ENCODE peak calls at places on chromosomes 12 and 14, in eight cellular contexts. Z is left ventricle myocardium inferior, A is dorsolateral prefrontal cortex, Q is GM20000, L is GM13976, T is A549, E is GM12864, W is glutamatergic neuron. J is an unnamed sample.

GRCh38 chr14:23020143-23021128 is 10.5 kb upstream of the C14orf93 start:
- DNase-seq in Z (no peak), A (no peak), Q (no peak), L (no peak), T (no peak), E (no peak), W (no peak), J (no peak)

GRCh38 chr12:85155791-85156190 is 119.6 kb downstream of the LRRIQ1 start:
- DNase-seq in Z (no peak), A (no peak), Q (no peak), L (no peak), T (no peak), E (no peak), W (no peak), J (no peak)

GRCh38 chr12:109553471-109553870 is 19.8 kb downstream of the MMAB start:
- DNase-seq in Z (no peak), A (no peak), Q (no peak), L (no peak), T (no peak), E (no peak), W (peak), J (no peak)

GRCh38 chr12:128286970-128287369 is 20.0 kb downstream of the TMEM132C start:
- DNase-seq in Z (no peak), A (no peak), Q (no peak), L (no peak), T (no peak), E (no peak), W (no peak), J (no peak)

GRCh38 chr12:11862794-11863193 is 207.9 kb upstream of the BCL2L14 start:
- DNase-seq in Z (no peak), A (no peak), Q (peak), L (peak), T (no peak), E (no peak), W (no peak), J (no peak)

GRCh38 chr14:70801836-70802235 is 7.5 kb downstream of the MAP3K9 start:
- DNase-seq in Z (no peak), A (no peak), Q (no peak), L (no peak), T (no peak), E (no peak), W (no peak), J (no peak)

GRCh38 chr14:22427771-22428228 is 161.2 kb downstream of the DAD1 start:
- DNase-seq in Z (peak), A (no peak), Q (no peak), L (no peak), T (peak), E (no peak), W (no peak), J (no peak)

GRCh38 chr14:90547968-90548367 is 151.1 kb downstream of the CALM1 start:
- DNase-seq in Z (no peak), A (no peak), Q (no peak), L (no peak), T (no peak), E (no peak), W (no peak), J (no peak)

GRCh38 chr14:69648480-69649414 is 37.4 kb downstream of the SUSD6 start:
- DNase-seq in Z (no peak), A (no peak), Q (no peak), L (no peak), T (peak), E (no peak), W (no peak), J (no peak)

GRCh38 chr12:120238839-120239445 is 26.6 kb downstream of the PXN start:
- DNase-seq in Z (no peak), A (no peak), Q (no peak), L (no peak), T (no peak), E (no peak), W (no peak), J (no peak)

GRCh38 chr14:38868415-38869290 is 234.4 kb downstream of the SEC23A start:
- DNase-seq in Z (no peak), A (no peak), Q (no peak), L (no peak), T (no peak), E (no peak), W (no peak), J (no peak)

GRCh38 chr12:104423809-104424208 is 32.9 kb upstream of the CHST11 start:
- DNase-seq in Z (no peak), A (no peak), Q (no peak), L (no peak), T (no peak), E (no peak), W (no peak), J (no peak)

GRCh38 chr14:98160901-98161300 is 1111.1 kb downstream of the BCL11B start:
- DNase-seq in Z (no peak), A (no peak), Q (no peak), L (no peak), T (no peak), E (no peak), W (no peak), J (no peak)

GRCh38 chr14:23071244-23071974 is 14.1 kb upstream of the CDH24 start:
- DNase-seq in Z (peak), A (peak), Q (peak), L (peak), T (peak), E (peak), W (peak), J (peak)

GRCh38 chr12:111482464-111482863 is 76.7 kb downstream of the SH2B3 start:
- DNase-seq in Z (no peak), A (no peak), Q (no peak), L (no peak), T (no peak), E (no peak), W (no peak), J (no peak)

GRCh38 chr12:9036227-9036626 is 46.9 kb downstream of the KLRG1 start:
- DNase-seq in Z (no peak), A (no peak), Q (no peak), L (no peak), T (no peak), E (no peak), W (no peak), J (no peak)

GRCh38 chr12:11749943-11750690 is 100.6 kb downstream of the ETV6 start:
- DNase-seq in Z (peak), A (no peak), Q (peak), L (peak), T (no peak), E (no peak), W (no peak), J (no peak)

GRCh38 chr12:70840966-70841365 is 79.6 kb downstream of the PTPRR start:
- DNase-seq in Z (no peak), A (no peak), Q (no peak), L (no peak), T (no peak), E (no peak), W (no peak), J (no peak)

GRCh38 chr12:109261087-109261486 is 48.0 kb downstream of the FOXN4 start:
- DNase-seq in Z (no peak), A (no peak), Q (no peak), L (no peak), T (no peak), E (no peak), W (no peak), J (no peak)

GRCh38 chr12:221736-222135 is 7.8 kb upstream of the SLC6A12 start:
- DNase-seq in Z (no peak), A (no peak), Q (no peak), L (no peak), T (no peak), E (no peak), W (no peak), J (no peak)

GRCh38 chr12:75665216-75665615 is 153.8 kb upstream of the KRR1 start:
- DNase-seq in Z (no peak), A (no peak), Q (no peak), L (no peak), T (no peak), E (no peak), W (no peak), J (no peak)

GRCh38 chr14:55921516-55921915 is 196.7 kb upstream of the PELI2 start:
- DNase-seq in Z (no peak), A (no peak), Q (no peak), L (no peak), T (no peak), E (no peak), W (no peak), J (no peak)

GRCh38 chr14:37652042-37652441 is 56.6 kb downstream of the TTC6 start:
- DNase-seq in Z (no peak), A (no peak), Q (no peak), L (no peak), T (no peak), E (no peak), W (no peak), J (no peak)

GRCh38 chr12:93025145-93026103 is 96.3 kb upstream of the EEA1 start:
- DNase-seq in Z (no peak), A (no peak), Q (peak), L (peak), T (peak), E (peak), W (no peak), J (no peak)

GRCh38 chr14:104138098-104138890 is at the start of gene KIF26A:
- DNase-seq in Z (peak), A (no peak), Q (no peak), L (no peak), T (peak), E (no peak), W (peak), J (peak)

GRCh38 chr12:94046626-94047410 is 101.6 kb upstream of the PLXNC1 start:
- DNase-seq in Z (no peak), A (no peak), Q (no peak), L (no peak), T (no peak), E (no peak), W (no peak), J (no peak)

GRCh38 chr12:16168078-16168477 is 109.4 kb downstream of the SLC15A5 start:
- DNase-seq in Z (no peak), A (no peak), Q (no peak), L (no peak), T (no peak), E (no peak), W (no peak), J (no peak)

GRCh38 chr12:110109037-110109836 is 14.9 kb upstream of the IFT81 start:
- DNase-seq in Z (peak), A (no peak), Q (no peak), L (no peak), T (peak), E (no peak), W (no peak), J (no peak)

GRCh38 chr14:89391123-89391522 is 25.9 kb downstream of the FOXN3 start:
- DNase-seq in Z (no peak), A (no peak), Q (no peak), L (no peak), T (no peak), E (no peak), W (no peak), J (no peak)

GRCh38 chr14:105475916-105476845 is 1.6 kb downstream of the CRIP2 start:
- DNase-seq in Z (peak), A (peak), Q (no peak), L (no peak), T (no peak), E (no peak), W (no peak), J (no peak)

GRCh38 chr12:20477691-20478090 is 109.4 kb downstream of the PDE3A start:
- DNase-seq in Z (no peak), A (no peak), Q (no peak), L (no peak), T (no peak), E (no peak), W (no peak), J (no peak)

GRCh38 chr14:102484316-102484715 is 25.3 kb downstream of the ANKRD9 start:
- DNase-seq in Z (no peak), A (no peak), Q (no peak), L (no peak), T (no peak), E (no peak), W (no peak), J (no peak)

GRCh38 chr12:76084277-76085158 is at the start of gene NAP1L1:
- DNase-seq in Z (peak), A (peak), Q (peak), L (peak), T (peak), E (peak), W (peak), J (peak)

GRCh38 chr14:57403521-57403864 is 13.1 kb downstream of the NAA30 start:
- DNase-seq in Z (no peak), A (no peak), Q (no peak), L (no peak), T (no peak), E (no peak), W (no peak), J (no peak)
- TF ChIP-seq CTCF in Z (no peak), A (no peak), Q (no peak), L (no peak), T (no peak), E (no peak), W (no peak), J (no peak)

GRCh38 chr12:65313704-65314317 is 35.3 kb downstream of the MSRB3 start:
- DNase-seq in Z (no peak), A (no peak), Q (no peak), L (no peak), T (no peak), E (no peak), W (no peak), J (no peak)
- TF ChIP-seq CTCF in Z (peak), A (peak), Q (no peak), L (no peak), T (peak), E (no peak), W (no peak), J (peak)

DNA sequence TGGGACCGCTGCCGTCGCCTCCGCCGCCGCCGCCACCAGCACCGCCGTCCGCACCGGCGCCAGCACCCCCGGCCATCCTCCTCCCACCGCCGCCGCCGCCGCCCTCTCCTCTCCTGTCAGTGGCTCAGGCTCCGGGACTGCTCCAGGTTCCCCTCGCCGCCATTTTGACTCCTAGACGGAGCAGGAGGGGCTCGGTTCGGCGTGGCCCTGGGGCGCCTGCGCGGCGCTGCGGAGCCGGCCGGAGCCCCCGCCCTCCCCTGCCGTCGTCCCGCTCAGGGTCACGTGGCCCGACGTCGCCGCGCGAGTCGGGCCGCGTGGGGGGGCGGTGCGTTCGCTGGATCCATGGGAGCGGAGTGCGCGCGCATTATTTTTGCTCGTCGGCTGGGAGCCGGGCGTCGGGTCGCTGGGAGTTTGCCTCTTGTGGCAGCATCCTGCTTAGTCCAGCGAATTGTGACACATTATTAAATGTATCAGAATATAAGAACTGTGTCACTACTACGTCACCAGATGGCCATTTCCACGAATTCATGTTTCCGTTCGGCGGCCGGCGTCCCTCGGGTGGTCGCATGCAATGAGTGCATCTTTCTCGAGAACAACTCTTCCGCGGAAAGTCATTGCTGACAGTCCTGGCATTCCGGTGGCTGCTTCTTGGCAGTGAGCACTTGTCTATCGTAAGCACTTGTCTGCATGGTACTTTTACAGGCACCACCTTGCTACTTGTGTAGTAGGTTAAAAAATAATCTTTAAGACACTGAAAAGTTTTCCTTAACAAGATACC is at the start of gene BTBD7:
- DNase-seq in Z (peak), A (peak), Q (peak), L (peak), T (peak), E (peak), W (peak), J (peak)
- TF ChIP-seq CTCF in Z (peak), A (no peak), Q (no peak), L (no peak), T (no peak), E (peak), W (no peak), J (peak)

GRCh38 chr12:102879144-102879763 is 37.8 kb downstream of the PAH start:
- DNase-seq in Z (peak), A (peak), Q (peak), L (peak), T (peak), E (peak), W (peak), J (no peak)

GRCh38 chr12:102880783-102881182 is 36.3 kb downstream of the PAH start:
- DNase-seq in Z (no peak), A (no peak), Q (no peak), L (no peak), T (no peak), E (no peak), W (no peak), J (no peak)

GRCh38 chr12:102874819-102875218 is 42.2 kb downstream of the PAH start:
- DNase-seq in Z (no peak), A (peak), Q (no peak), L (no peak), T (no peak), E (no peak), W (no peak), J (no peak)

GRCh38 chr12:102873077-102873476 is 44.0 kb downstream of the PAH start:
- DNase-seq in Z (no peak), A (no peak), Q (no peak), L (no peak), T (no peak), E (no peak), W (no peak), J (no peak)

GRCh38 chr12:102876883-102877282 is 40.2 kb downstream of the PAH start:
- DNase-seq in Z (no peak), A (no peak), Q (no peak), L (no peak), T (no peak), E (no peak), W (peak), J (no peak)
- TF ChIP-seq CTCF in Z (no peak), A (no peak), Q (no peak), L (no peak), T (no peak), E (peak), W (peak), J (no peak)

GRCh38 chr14:63843796-63844195 is 9.0 kb upstream of the SYNE2 start:
- DNase-seq in Z (no peak), A (no peak), Q (no peak), L (no peak), T (no peak), E (no peak), W (no peak), J (no peak)

DNA sequence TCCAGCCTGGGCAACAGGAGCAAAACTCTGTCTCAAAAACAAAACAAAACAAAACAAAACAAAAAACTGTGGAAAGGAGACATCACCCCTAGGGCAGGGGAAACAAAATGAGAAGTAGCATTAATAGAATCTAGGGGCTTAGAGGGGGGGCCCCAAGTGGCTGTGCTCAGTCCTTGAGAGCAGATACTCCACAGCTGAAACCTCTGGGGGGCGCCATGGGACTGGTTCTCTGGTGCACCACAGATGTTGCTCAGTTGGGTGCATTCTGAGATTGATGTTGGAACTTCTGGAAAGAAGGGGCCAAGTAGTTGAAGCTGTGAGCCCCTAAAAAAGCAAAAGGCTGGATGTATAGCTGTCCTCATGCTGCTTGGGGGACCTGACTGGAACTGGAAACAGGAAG is 11.8 kb upstream of the SYNE2 start:
- DNase-seq in Z (no peak), A (no peak), Q (no peak), L (no peak), T (no peak), E (no peak), W (no peak), J (no peak)
- TF ChIP-seq CTCF in Z (peak), A (no peak), Q (peak), L (no peak), T (no peak), E (peak), W (no peak), J (no peak)

DNA sequence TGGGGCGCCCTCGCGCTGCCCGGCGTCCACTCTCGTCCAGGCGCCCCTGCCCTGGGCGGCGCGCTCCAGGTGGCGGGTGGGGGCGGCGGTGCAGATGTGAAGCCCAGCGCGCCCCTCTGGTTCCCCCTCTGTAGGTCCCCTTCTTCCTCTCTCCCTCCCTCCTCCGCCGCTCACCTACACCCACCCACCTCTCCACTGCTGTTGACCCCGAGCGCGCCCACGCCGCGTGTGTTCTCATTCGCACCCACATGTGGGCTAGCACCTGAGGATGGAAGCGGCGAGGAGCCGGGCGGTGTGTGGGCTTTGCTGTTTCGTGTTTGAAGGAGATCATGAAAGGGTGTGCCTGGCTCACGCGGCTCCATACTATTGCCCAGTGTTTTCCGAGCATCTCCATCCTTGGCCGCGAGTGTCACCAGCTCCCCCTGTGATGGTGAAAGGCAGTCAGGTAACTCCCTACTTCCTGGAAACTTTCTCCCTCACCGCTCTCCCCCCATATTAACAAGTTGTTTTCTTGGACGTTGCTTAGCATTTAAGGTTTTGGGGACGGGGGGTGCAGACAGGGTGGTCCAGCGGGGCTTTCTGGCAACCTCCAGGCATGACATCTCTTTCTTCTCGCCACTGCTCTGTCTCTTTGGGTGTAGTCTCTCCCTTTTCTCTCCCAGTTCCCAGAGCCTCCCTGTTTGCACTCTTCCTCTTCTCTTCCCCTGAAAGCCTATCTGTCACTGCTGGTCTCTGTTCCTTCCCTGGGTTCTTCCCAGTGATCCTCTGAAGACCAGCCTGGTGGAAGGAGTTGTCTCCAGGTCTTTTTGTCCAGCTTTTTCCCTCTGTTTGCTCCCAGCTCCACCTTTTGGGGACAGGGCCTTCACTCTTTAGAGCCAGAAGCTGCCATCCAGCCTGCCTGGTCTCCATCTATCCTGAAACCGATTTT is 1.6 kb downstream of the CACNA1C start:
- DNase-seq in Z (no peak), A (peak), Q (no peak), L (no peak), T (no peak), E (no peak), W (peak), J (no peak)
- TF ChIP-seq CTCF in Z (no peak), A (no peak), Q (no peak), L (no peak), T (no peak), E (no peak), W (no peak), J (no peak)

DNA sequence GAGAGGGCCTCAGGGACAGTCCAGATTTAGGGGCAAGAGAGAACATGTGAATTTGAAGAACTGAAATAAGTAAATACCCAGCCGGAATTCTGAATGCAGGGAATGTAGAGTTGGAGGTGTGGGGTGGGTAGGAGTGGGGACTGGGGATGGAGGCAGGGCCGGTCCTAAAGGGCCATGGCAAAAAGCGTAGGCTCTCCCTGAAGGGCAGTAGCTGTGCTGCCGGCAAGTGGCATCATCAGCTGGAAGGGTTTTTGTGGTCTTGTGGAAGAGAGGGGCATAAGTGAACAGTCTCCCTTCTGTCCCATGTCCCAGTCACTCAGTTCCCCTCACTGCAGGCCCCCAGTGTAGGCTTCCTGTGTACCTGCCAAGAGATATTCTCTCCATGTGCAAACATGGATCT is 104.6 kb downstream of the GCH1 start:
- DNase-seq in Z (no peak), A (no peak), Q (no peak), L (no peak), T (no peak), E (no peak), W (no peak), J (no peak)
- TF ChIP-seq CTCF in Z (no peak), A (no peak), Q (no peak), L (no peak), T (no peak), E (no peak), W (no peak), J (no peak)

J was measured in progenitor cell of endocrine pancreas.